ENCODE peak calls at places on chromosomes 7 and 10, in four cellular contexts. Z is H1, D is GM12878, X is HepG2. L is an unnamed sample.

GRCh38 chr10:125584954-125585353 is 98.0 kb downstream of the TEX36 start:
- DNase-seq in Z (peak), D (no peak), X (no peak), L (peak)

GRCh38 chr7:148191391-148192076 is 399.0 kb upstream of the C7orf33 start:
- DNase-seq in Z (no peak), D (no peak), X (no peak), L (no peak)

GRCh38 chr10:75201793-75202307 is 8.7 kb upstream of the VDAC2 start:
- DNase-seq in Z (no peak), D (no peak), X (peak), L (no peak)

GRCh38 chr10:118324140-118324539 is 18.0 kb downstream of the FAM204A start:
- DNase-seq in Z (no peak), D (no peak), X (no peak), L (no peak)

GRCh38 chr10:103104721-103105120 is 88.4 kb downstream of the NT5C2 start:
- DNase-seq in Z (no peak), D (no peak), X (no peak), L (no peak)

GRCh38 chr10:118522791-118523498 is 72.5 kb downstream of the PRLHR start:
- DNase-seq in Z (no peak), D (no peak), X (no peak), L (no peak)

GRCh38 chr7:25124485-25125136 is 449 bp downstream of the CYCS start:
- DNase-seq in Z (no peak), D (no peak), X (no peak), L (no peak)

GRCh38 chr7:151078233-151079040 is 2.2 kb downstream of the FASTK start:
- DNase-seq in Z (no peak), D (no peak), X (no peak), L (no peak)

GRCh38 chr10:21510218-21511070 is 15.0 kb downstream of the SKIDA1 start:
- DNase-seq in Z (peak), D (no peak), X (no peak), L (no peak)

GRCh38 chr7:42831051-42831952 is 80.6 kb downstream of the C7orf25 start:
- DNase-seq in Z (no peak), D (no peak), X (peak), L (peak)

GRCh38 chr10:78623577-78624215 is 445.1 kb upstream of the ZMIZ1 start:
- DNase-seq in Z (no peak), D (no peak), X (peak), L (no peak)

GRCh38 chr7:116543664-116544063 is 18.8 kb downstream of the CAV1 start:
- DNase-seq in Z (no peak), D (no peak), X (no peak), L (no peak)

GRCh38 chr10:77297370-77297692 is 340.3 kb downstream of the KCNMA1 start:
- DNase-seq in Z (no peak), D (no peak), X (no peak), L (no peak)

GRCh38 chr7:133201470-133201869 is 51.4 kb upstream of the EXOC4 start:
- DNase-seq in Z (no peak), D (no peak), X (no peak), L (no peak)

GRCh38 chr7:82364671-82365070 is 78.9 kb downstream of the CACNA2D1 start:
- DNase-seq in Z (no peak), D (no peak), X (no peak), L (no peak)

GRCh38 chr7:44278451-44279161 is 46.8 kb downstream of the CAMK2B start:
- DNase-seq in Z (peak), D (no peak), X (no peak), L (no peak)

GRCh38 chr7:36955730-36956129 is 231.4 kb upstream of the AOAH start:
- DNase-seq in Z (no peak), D (no peak), X (no peak), L (no peak)

GRCh38 chr7:13742719-13743640 is 246.5 kb downstream of the ETV1 start:
- DNase-seq in Z (no peak), D (no peak), X (no peak), L (peak)

GRCh38 chr7:117143580-117143979 is 179.3 kb downstream of the WNT2 start:
- DNase-seq in Z (no peak), D (no peak), X (no peak), L (no peak)

GRCh38 chr10:63520463-63521388 is 475 bp upstream of the REEP3 start:
- DNase-seq in Z (peak), D (no peak), X (peak), L (peak)

GRCh38 chr7:47336178-47337020 is 245.5 kb downstream of the TNS3 start:
- DNase-seq in Z (no peak), D (no peak), X (no peak), L (no peak)

GRCh38 chr7:50332241-50333176 is 28.0 kb downstream of the IKZF1 start:
- DNase-seq in Z (no peak), D (no peak), X (no peak), L (no peak)
- H3K4me3 ChIP-seq in Z (no peak), D (peak), X (no peak), L (no peak)

DNA sequence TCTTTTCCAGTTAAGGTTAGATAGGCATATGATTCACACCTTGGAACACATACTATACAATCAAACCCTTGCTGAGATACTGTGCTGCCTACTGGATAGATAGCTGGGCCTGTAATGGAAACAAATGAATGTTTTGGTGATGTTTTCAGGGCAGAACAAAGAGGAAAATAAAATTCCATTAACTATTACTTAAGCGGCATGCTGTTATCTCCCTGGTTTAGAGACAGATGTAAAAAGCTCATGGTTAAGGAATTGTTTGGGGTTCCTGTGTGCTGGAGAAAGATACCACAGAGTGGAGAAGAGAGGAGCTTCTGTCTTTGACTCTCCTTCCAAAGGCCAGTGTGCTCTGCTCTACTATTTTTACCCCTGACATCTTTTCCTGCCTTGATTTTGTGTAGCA is 341.1 kb downstream of the PLXDC2 start:
- DNase-seq in Z (no peak), D (no peak), X (no peak), L (no peak)
- TF ChIP-seq YY1 in Z (no peak), D (no peak), X (no peak), L (no peak)

GRCh38 chr7:56447864-56448693 is 331.9 kb upstream of the NUPR2 start:
- DNase-seq in Z (no peak), D (no peak), X (no peak), L (no peak)
- TF ChIP-seq SUZ12 in Z (no peak), D (no peak), X (no peak), L (no peak)

GRCh38 chr7:123177442-123177841 is 22.3 kb downstream of the SLC13A1 start:
- DNase-seq in Z (no peak), D (no peak), X (no peak), L (no peak)
- H3K4me3 ChIP-seq in Z (no peak), D (no peak), X (no peak), L (no peak)

L was measured in NT2/D1.